ENCODE peak calls at places on chromosomes 6 and 20, in ten cellular contexts. One of them, this sample, is unnamed. For H3K36me3, the result is how much of the 10 kb centered on the place peaks cover.

GRCh38 chr20:35191419-35191818 is 19.5 kb downstream of the PROCR start:
- DNase-seq in CD8-positive, alpha-beta T cell: no peak
- DNase-seq in Panc1: no peak
- DNase-seq in IMR-90: no peak
- DNase-seq in left ventricle myocardium inferior: no peak
- DNase-seq in PC-9: no peak
- DNase-seq in K562: no peak
- DNase-seq in sigmoid colon: no peak
- DNase-seq in lung: no peak
- DNase-seq in kidney epithelial cell: no peak
- DNase-seq in this sample: no peak

GRCh38 chr6:106425382-106425781 is 64.9 kb downstream of the CRYBG1 start:
- DNase-seq in CD8-positive, alpha-beta T cell: no peak
- DNase-seq in Panc1: no peak
- DNase-seq in IMR-90: no peak
- DNase-seq in left ventricle myocardium inferior: no peak
- DNase-seq in PC-9: no peak
- DNase-seq in K562: no peak
- DNase-seq in sigmoid colon: no peak
- DNase-seq in lung: no peak
- DNase-seq in kidney epithelial cell: no peak
- DNase-seq in this sample: no peak

GRCh38 chr20:5221078-5221430 is 94.2 kb downstream of the CDS2 start:
- DNase-seq in CD8-positive, alpha-beta T cell: no peak
- DNase-seq in Panc1: no peak
- DNase-seq in IMR-90: no peak
- DNase-seq in left ventricle myocardium inferior: no peak
- DNase-seq in PC-9: no peak
- DNase-seq in K562: no peak
- DNase-seq in sigmoid colon: no peak
- DNase-seq in lung: no peak
- DNase-seq in kidney epithelial cell: no peak
- DNase-seq in this sample: no peak

GRCh38 chr6:138297761-138298298 is 79.5 kb upstream of the PBOV1 start:
- DNase-seq in CD8-positive, alpha-beta T cell: no peak
- DNase-seq in Panc1: no peak
- DNase-seq in IMR-90: no peak
- DNase-seq in left ventricle myocardium inferior: no peak
- DNase-seq in PC-9: no peak
- DNase-seq in K562: no peak
- DNase-seq in sigmoid colon: no peak
- DNase-seq in lung: no peak
- DNase-seq in kidney epithelial cell: no peak
- DNase-seq in this sample: peak

GRCh38 chr6:79215233-79215824 is 19.2 kb downstream of the HMGN3 start:
- DNase-seq in CD8-positive, alpha-beta T cell: no peak
- DNase-seq in Panc1: no peak
- DNase-seq in IMR-90: no peak
- DNase-seq in left ventricle myocardium inferior: no peak
- DNase-seq in PC-9: no peak
- DNase-seq in K562: no peak
- DNase-seq in sigmoid colon: no peak
- DNase-seq in lung: no peak
- DNase-seq in kidney epithelial cell: no peak
- DNase-seq in this sample: no peak

GRCh38 chr20:49983848-49984408 is 1.1 kb downstream of the SNAI1 start:
- DNase-seq in CD8-positive, alpha-beta T cell: no peak
- DNase-seq in Panc1: no peak
- DNase-seq in IMR-90: peak
- DNase-seq in left ventricle myocardium inferior: peak
- DNase-seq in PC-9: no peak
- DNase-seq in K562: no peak
- DNase-seq in sigmoid colon: peak
- DNase-seq in lung: no peak
- DNase-seq in kidney epithelial cell: no peak
- DNase-seq in this sample: no peak

GRCh38 chr6:163641706-163642105 is 227.2 kb downstream of the QKI start:
- DNase-seq in CD8-positive, alpha-beta T cell: no peak
- DNase-seq in Panc1: no peak
- DNase-seq in IMR-90: no peak
- DNase-seq in left ventricle myocardium inferior: no peak
- DNase-seq in PC-9: no peak
- DNase-seq in K562: no peak
- DNase-seq in sigmoid colon: no peak
- DNase-seq in lung: no peak
- DNase-seq in kidney epithelial cell: no peak
- DNase-seq in this sample: no peak

GRCh38 chr6:81713205-81713604 is 39.3 kb downstream of the TENT5A start:
- DNase-seq in CD8-positive, alpha-beta T cell: no peak
- DNase-seq in Panc1: no peak
- DNase-seq in IMR-90: no peak
- DNase-seq in left ventricle myocardium inferior: no peak
- DNase-seq in PC-9: no peak
- DNase-seq in K562: no peak
- DNase-seq in sigmoid colon: no peak
- DNase-seq in lung: no peak
- DNase-seq in kidney epithelial cell: no peak
- DNase-seq in this sample: no peak

GRCh38 chr6:16950825-16951495 is 150.9 kb upstream of the STMND1 start:
- DNase-seq in CD8-positive, alpha-beta T cell: no peak
- DNase-seq in Panc1: no peak
- DNase-seq in IMR-90: no peak
- DNase-seq in left ventricle myocardium inferior: no peak
- DNase-seq in PC-9: no peak
- DNase-seq in K562: no peak
- DNase-seq in sigmoid colon: no peak
- DNase-seq in lung: no peak
- DNase-seq in kidney epithelial cell: no peak
- DNase-seq in this sample: no peak

GRCh38 chr6:81895511-81896185 is 143.2 kb upstream of the TENT5A start:
- DNase-seq in CD8-positive, alpha-beta T cell: no peak
- DNase-seq in Panc1: no peak
- DNase-seq in IMR-90: peak
- DNase-seq in left ventricle myocardium inferior: no peak
- DNase-seq in PC-9: peak
- DNase-seq in K562: no peak
- DNase-seq in sigmoid colon: no peak
- DNase-seq in lung: no peak
- DNase-seq in kidney epithelial cell: peak
- DNase-seq in this sample: no peak

GRCh38 chr6:87465041-87465440 is 7.7 kb upstream of the SLC35A1 start:
- DNase-seq in CD8-positive, alpha-beta T cell: no peak
- DNase-seq in Panc1: no peak
- DNase-seq in IMR-90: no peak
- DNase-seq in left ventricle myocardium inferior: no peak
- DNase-seq in PC-9: no peak
- DNase-seq in K562: no peak
- DNase-seq in sigmoid colon: no peak
- DNase-seq in lung: no peak
- DNase-seq in kidney epithelial cell: no peak
- DNase-seq in this sample: no peak

GRCh38 chr20:38094373-38094775 is 60.8 kb downstream of the RPRD1B start:
- DNase-seq in CD8-positive, alpha-beta T cell: no peak
- DNase-seq in Panc1: peak
- DNase-seq in IMR-90: peak
- DNase-seq in left ventricle myocardium inferior: peak
- DNase-seq in PC-9: no peak
- DNase-seq in K562: peak
- DNase-seq in sigmoid colon: peak
- DNase-seq in lung: no peak
- DNase-seq in kidney epithelial cell: no peak
- DNase-seq in this sample: peak

GRCh38 chr20:4913147-4913546 is 88.2 kb downstream of the SLC23A2 start:
- DNase-seq in CD8-positive, alpha-beta T cell: no peak
- DNase-seq in Panc1: no peak
- DNase-seq in IMR-90: no peak
- DNase-seq in left ventricle myocardium inferior: no peak
- DNase-seq in PC-9: no peak
- DNase-seq in K562: no peak
- DNase-seq in sigmoid colon: no peak
- DNase-seq in lung: no peak
- DNase-seq in kidney epithelial cell: no peak
- DNase-seq in this sample: no peak

GRCh38 chr6:119109654-119110325 is 31.3 kb upstream of the FAM184A start:
- DNase-seq in CD8-positive, alpha-beta T cell: no peak
- DNase-seq in Panc1: no peak
- DNase-seq in IMR-90: no peak
- DNase-seq in left ventricle myocardium inferior: no peak
- DNase-seq in PC-9: no peak
- DNase-seq in K562: no peak
- DNase-seq in sigmoid colon: no peak
- DNase-seq in lung: no peak
- DNase-seq in kidney epithelial cell: no peak
- DNase-seq in this sample: no peak

GRCh38 chr6:157405986-157406385 is 25.0 kb downstream of the ZDHHC14 start:
- DNase-seq in CD8-positive, alpha-beta T cell: no peak
- DNase-seq in Panc1: no peak
- DNase-seq in IMR-90: peak
- DNase-seq in left ventricle myocardium inferior: no peak
- DNase-seq in PC-9: peak
- DNase-seq in K562: no peak
- DNase-seq in sigmoid colon: no peak
- DNase-seq in lung: no peak
- DNase-seq in kidney epithelial cell: no peak
- DNase-seq in this sample: peak

GRCh38 chr6:25619222-25619621 is 32.8 kb upstream of the SCGN start:
- DNase-seq in CD8-positive, alpha-beta T cell: no peak
- DNase-seq in Panc1: no peak
- DNase-seq in IMR-90: no peak
- DNase-seq in left ventricle myocardium inferior: no peak
- DNase-seq in PC-9: no peak
- DNase-seq in K562: no peak
- DNase-seq in sigmoid colon: no peak
- DNase-seq in lung: no peak
- DNase-seq in kidney epithelial cell: no peak
- DNase-seq in this sample: no peak

GRCh38 chr6:67300430-67301040 is 1334.5 kb upstream of the ADGRB3 start:
- DNase-seq in CD8-positive, alpha-beta T cell: no peak
- DNase-seq in Panc1: no peak
- DNase-seq in IMR-90: no peak
- DNase-seq in left ventricle myocardium inferior: no peak
- DNase-seq in PC-9: no peak
- DNase-seq in K562: no peak
- DNase-seq in sigmoid colon: no peak
- DNase-seq in lung: no peak
- DNase-seq in kidney epithelial cell: no peak
- DNase-seq in this sample: no peak

GRCh38 chr6:225121-225721 is 67.1 kb upstream of the DUSP22 start:
- DNase-seq in CD8-positive, alpha-beta T cell: peak
- DNase-seq in Panc1: no peak
- DNase-seq in IMR-90: no peak
- DNase-seq in left ventricle myocardium inferior: no peak
- DNase-seq in PC-9: peak
- DNase-seq in K562: no peak
- DNase-seq in sigmoid colon: no peak
- DNase-seq in lung: no peak
- DNase-seq in kidney epithelial cell: no peak
- DNase-seq in this sample: peak

GRCh38 chr20:48951041-48951440 is 29.5 kb downstream of the ARFGEF2 start:
- DNase-seq in CD8-positive, alpha-beta T cell: no peak
- DNase-seq in Panc1: no peak
- DNase-seq in IMR-90: no peak
- DNase-seq in left ventricle myocardium inferior: no peak
- DNase-seq in PC-9: no peak
- DNase-seq in K562: no peak
- DNase-seq in sigmoid colon: no peak
- DNase-seq in lung: no peak
- DNase-seq in kidney epithelial cell: no peak
- DNase-seq in this sample: no peak
- H3K36me3 ChIP-seq in CD8-positive, alpha-beta T cell: half or more
- H3K36me3 ChIP-seq in Panc1: under half
- H3K36me3 ChIP-seq in IMR-90: half or more
- H3K36me3 ChIP-seq in left ventricle myocardium inferior: half or more
- H3K36me3 ChIP-seq in PC-9: half or more
- H3K36me3 ChIP-seq in K562: half or more
- H3K36me3 ChIP-seq in sigmoid colon: half or more
- H3K36me3 ChIP-seq in lung: under half
- H3K36me3 ChIP-seq in kidney epithelial cell: under half
- H3K36me3 ChIP-seq in this sample: under half

GRCh38 chr6:99662616-99663015 is 56.0 kb downstream of the PRDM13 start:
- DNase-seq in CD8-positive, alpha-beta T cell: no peak
- DNase-seq in Panc1: no peak
- DNase-seq in IMR-90: no peak
- DNase-seq in left ventricle myocardium inferior: no peak
- DNase-seq in PC-9: no peak
- DNase-seq in K562: no peak
- DNase-seq in sigmoid colon: no peak
- DNase-seq in lung: no peak
- DNase-seq in kidney epithelial cell: no peak
- DNase-seq in this sample: no peak
- TF ChIP-seq CTCF in CD8-positive, alpha-beta T cell: no peak
- TF ChIP-seq CTCF in Panc1: no peak
- TF ChIP-seq CTCF in IMR-90: no peak
- TF ChIP-seq CTCF in left ventricle myocardium inferior: no peak
- TF ChIP-seq CTCF in PC-9: no peak
- TF ChIP-seq CTCF in K562: no peak
- TF ChIP-seq CTCF in sigmoid colon: no peak
- TF ChIP-seq CTCF in lung: no peak
- TF ChIP-seq CTCF in kidney epithelial cell: no peak
- TF ChIP-seq CTCF in this sample: no peak

DNA sequence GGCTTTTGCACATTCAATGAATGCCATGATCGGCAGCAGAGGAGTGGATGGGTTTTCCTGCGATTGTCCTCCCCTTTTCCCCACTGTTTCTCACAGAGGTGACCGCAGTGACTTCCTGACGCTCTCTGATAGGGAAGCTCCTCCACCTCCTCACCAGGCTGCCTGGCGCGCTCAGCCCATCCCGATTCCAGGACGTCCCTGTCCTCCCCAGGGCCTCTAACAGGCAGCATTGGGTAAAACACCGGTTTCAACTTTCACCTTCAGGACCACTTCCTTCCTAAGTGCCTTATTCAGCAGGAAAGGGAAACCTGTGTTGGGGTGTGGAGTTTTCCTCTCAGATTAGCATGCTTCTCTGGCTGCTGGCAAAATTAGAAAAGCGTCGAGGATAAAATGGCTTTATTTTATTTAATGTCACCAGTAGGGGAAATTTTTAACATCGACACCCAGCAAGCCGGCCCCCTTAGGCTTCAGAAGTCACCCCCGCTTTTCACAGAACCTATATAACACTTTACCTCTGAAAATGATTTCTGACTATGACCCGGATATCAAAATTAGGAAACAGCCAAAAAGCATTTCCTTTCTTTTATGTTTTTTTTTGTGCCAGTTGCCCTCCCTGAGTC is 570.4 kb upstream of the GJE1 start:
- DNase-seq in CD8-positive, alpha-beta T cell: no peak
- DNase-seq in Panc1: no peak
- DNase-seq in IMR-90: no peak
- DNase-seq in left ventricle myocardium inferior: peak
- DNase-seq in PC-9: no peak
- DNase-seq in K562: peak
- DNase-seq in sigmoid colon: peak
- DNase-seq in lung: peak
- DNase-seq in kidney epithelial cell: no peak
- DNase-seq in this sample: no peak
- H3K4me3 ChIP-seq in CD8-positive, alpha-beta T cell: peak
- H3K4me3 ChIP-seq in Panc1: peak
- H3K4me3 ChIP-seq in IMR-90: peak
- H3K4me3 ChIP-seq in left ventricle myocardium inferior: peak
- H3K4me3 ChIP-seq in PC-9: no peak
- H3K4me3 ChIP-seq in K562: peak
- H3K4me3 ChIP-seq in sigmoid colon: peak
- H3K4me3 ChIP-seq in lung: no peak
- H3K4me3 ChIP-seq in kidney epithelial cell: no peak
- H3K4me3 ChIP-seq in this sample: no peak

GRCh38 chr6:30893666-30894065 is 9.3 kb downstream of the DDR1 start:
- DNase-seq in CD8-positive, alpha-beta T cell: no peak
- DNase-seq in Panc1: no peak
- DNase-seq in IMR-90: no peak
- DNase-seq in left ventricle myocardium inferior: no peak
- DNase-seq in PC-9: no peak
- DNase-seq in K562: no peak
- DNase-seq in sigmoid colon: peak
- DNase-seq in lung: no peak
- DNase-seq in kidney epithelial cell: no peak
- DNase-seq in this sample: no peak
- H3K36me3 ChIP-seq in CD8-positive, alpha-beta T cell: under half
- H3K36me3 ChIP-seq in Panc1: under half
- H3K36me3 ChIP-seq in IMR-90: half or more
- H3K36me3 ChIP-seq in left ventricle myocardium inferior: under half
- H3K36me3 ChIP-seq in PC-9: under half
- H3K36me3 ChIP-seq in K562: half or more
- H3K36me3 ChIP-seq in sigmoid colon: half or more
- H3K36me3 ChIP-seq in lung: under half
- H3K36me3 ChIP-seq in kidney epithelial cell: under half
- H3K36me3 ChIP-seq in this sample: half or more